ENCODE peak calls at places on chromosomes 3 and 15, in ten cellular contexts. D is endothelial cell; L is GM23248; H is T-cell; P is activated CD8-positive, alpha-beta memory T cell treated with anti-CD3 and anti-CD28 coated beads, Interleukin-2, amount 50 U/mL, for 48 hours; Z is activated CD4-positive, alpha-beta T cell treated with anti-CD3 and anti-CD28 coated beads, Interleukin-2, amount 50 U/mL, for 1 hour; U is NCI-H510A; A is stimulated activated CD4-positive, alpha-beta T cell treated with anti-CD3 and anti-CD28 coated beads, Interleukin-1b, Interleukin-23, amount 100 ng/mL, for 1 hour; N is glomerular endothelial cell; G is T-helper 9 cell. B is an unnamed sample.

GRCh38 chr3:194277547-194278091 is 73.5 kb downstream of the CPN2 start:
- DNase-seq in D (no peak), L (peak; percentile 85), H (no peak), P (peak; percentile 39), Z (no peak), U (no peak), A (no peak), N (no peak), G (no peak), B (no peak)

GRCh38 chr3:50675179-50676030 is 678 bp downstream of the DOCK3 start:
- DNase-seq in D (peak; percentile 65), L (peak; percentile 36), H (peak; percentile 33), P (peak; percentile 88), Z (peak; percentile 55), U (peak; percentile 10), A (peak; percentile 48), N (no peak), G (peak; percentile 44), B (peak; percentile 25)

GRCh38 chr3:127426444-127427168 is 138.8 kb upstream of the PRR20G start:
- DNase-seq in D (no peak), L (no peak), H (no peak), P (peak; percentile 38), Z (no peak), U (no peak), A (no peak), N (no peak), G (no peak), B (no peak)

GRCh38 chr3:146142757-146143156 is 18.2 kb downstream of the PLOD2 start:
- DNase-seq in D (no peak), L (peak; percentile 60), H (no peak), P (no peak), Z (no peak), U (no peak), A (no peak), N (no peak), G (no peak), B (no peak)

GRCh38 chr3:52357151-52358080 is 41.3 kb downstream of the DNAH1 start:
- DNase-seq in D (no peak), L (no peak), H (no peak), P (no peak), Z (no peak), U (no peak), A (no peak), N (no peak), G (no peak), B (no peak)

GRCh38 chr15:24944939-24945338 is 9.8 kb upstream of the SNRPN start:
- DNase-seq in D (no peak), L (no peak), H (no peak), P (no peak), Z (no peak), U (no peak), A (no peak), N (no peak), G (no peak), B (no peak)

GRCh38 chr3:157782236-157782635 is 279.0 kb upstream of the VEPH1 start:
- DNase-seq in D (no peak), L (peak; percentile 50), H (no peak), P (no peak), Z (no peak), U (no peak), A (no peak), N (no peak), G (no peak), B (no peak)

GRCh38 chr3:4850211-4850927 is 128.9 kb upstream of the BHLHE40 start:
- DNase-seq in D (no peak), L (no peak), H (no peak), P (peak; percentile 70), Z (no peak), U (no peak), A (no peak), N (no peak), G (no peak), B (no peak)

GRCh38 chr3:123833398-123833785 is 50.7 kb downstream of the MYLK start:
- DNase-seq in D (no peak), L (peak; percentile 48), H (no peak), P (no peak), Z (no peak), U (no peak), A (no peak), N (no peak), G (no peak), B (no peak)

GRCh38 chr3:127367593-127367992 is 79.7 kb upstream of the PRR20G start:
- DNase-seq in D (no peak), L (no peak), H (no peak), P (no peak), Z (no peak), U (no peak), A (no peak), N (no peak), G (no peak), B (no peak)

GRCh38 chr3:145243875-145244274 is 917.1 kb downstream of the PLOD2 start:
- DNase-seq in D (no peak), L (peak; percentile 56), H (no peak), P (no peak), Z (no peak), U (no peak), A (no peak), N (no peak), G (no peak), B (no peak)

GRCh38 chr3:150227839-150228238 is 180.3 kb upstream of the TSC22D2 start:
- DNase-seq in D (peak; percentile 85), L (peak; percentile 71), H (peak; percentile 12), P (peak; percentile 72), Z (peak; percentile 15), U (no peak), A (no peak), N (no peak), G (peak; percentile 3), B (peak; percentile 53)

GRCh38 chr3:150230037-150230436 is 178.1 kb upstream of the TSC22D2 start:
- DNase-seq in D (no peak), L (no peak), H (no peak), P (no peak), Z (no peak), U (no peak), A (no peak), N (no peak), G (no peak), B (peak; percentile 78)

GRCh38 chr15:77497942-77498361 is 77.3 kb downstream of the HMG20A start:
- DNase-seq in D (no peak), L (peak; percentile 60), H (no peak), P (no peak), Z (no peak), U (no peak), A (no peak), N (no peak), G (no peak), B (no peak)

GRCh38 chr3:126895178-126896066 is 87.5 kb upstream of the PLXNA1 start:
- DNase-seq in D (no peak), L (peak; percentile 41), H (no peak), P (no peak), Z (no peak), U (no peak), A (no peak), N (no peak), G (no peak), B (no peak)

GRCh38 chr15:78325092-78325843 is 14.9 kb upstream of the CRABP1 start:
- DNase-seq in D (no peak), L (no peak), H (no peak), P (no peak), Z (no peak), U (no peak), A (no peak), N (no peak), G (no peak), B (no peak)

GRCh38 chr3:187827723-187828122 is 82.5 kb upstream of the BCL6 start:
- DNase-seq in D (no peak), L (no peak), H (no peak), P (no peak), Z (no peak), U (no peak), A (no peak), N (no peak), G (no peak), B (no peak)

GRCh38 chr3:171192176-171192854 is 165.8 kb upstream of the SLC2A2 start:
- DNase-seq in D (no peak), L (peak; percentile 77), H (no peak), P (no peak), Z (no peak), U (no peak), A (no peak), N (no peak), G (no peak), B (no peak)

GRCh38 chr3:119831022-119831421 is 49.1 kb downstream of the NR1I2 start:
- DNase-seq in D (no peak), L (no peak), H (no peak), P (no peak), Z (no peak), U (no peak), A (no peak), N (no peak), G (no peak), B (no peak)

GRCh38 chr15:41801850-41802455 is 25.9 kb upstream of the JMJD7 start:
- DNase-seq in D (no peak), L (peak; percentile 71), H (no peak), P (no peak), Z (no peak), U (no peak), A (no peak), N (no peak), G (no peak), B (no peak)

GRCh38 chr15:45454825-45455224 is 67.7 kb downstream of the SLC30A4 start:
- DNase-seq in D (no peak), L (peak; percentile 97), H (peak; percentile 56), P (peak; percentile 80), Z (peak; percentile 62), U (no peak), A (no peak), N (no peak), G (peak; percentile 69), B (peak; percentile 60)

GRCh38 chr15:29665441-29665985 is 156.8 kb downstream of the TJP1 start:
- DNase-seq in D (no peak), L (peak; percentile 32), H (no peak), P (no peak), Z (no peak), U (no peak), A (no peak), N (no peak), G (no peak), B (no peak)

GRCh38 chr15:69537888-69538287 is 85.3 kb downstream of the RPLP1 start:
- DNase-seq in D (no peak), L (no peak), H (no peak), P (no peak), Z (no peak), U (no peak), A (no peak), N (no peak), G (no peak), B (no peak)

B was measured in Peyer's patch.